ENCODE peak calls at places on chromosomes 6 and 20, in five cellular contexts. One of them, this sample, is unnamed.

GRCh38 chr6:74256387-74257180 is 560.6 kb downstream of the CD109 start:
- DNase-seq in AG09309: no peak
- DNase-seq in activated T-helper 1 cell treated with anti-CD3 and anti-CD28 coated beads, Interleukin-12 subunit alpha, Interleukin-12 subunit beta, Interleukin-2, Interleukin-4 antibody, amounts not matched to agents 30 ng/mL and 10 ng/mL and 1 ng/mL, durations not matched to agents 14 hours and 24 hours and 36 hours: no peak
- DNase-seq in non-pigmented ciliary epithelial cell: no peak
- DNase-seq in activated gamma-delta T cell treated with Interleukin-2 at 50 U/mL for 16 hours: no peak
- DNase-seq in this sample: no peak

GRCh38 chr20:35187584-35188190 is 15.8 kb downstream of the PROCR start:
- DNase-seq in AG09309: no peak
- DNase-seq in activated T-helper 1 cell treated with anti-CD3 and anti-CD28 coated beads, Interleukin-12 subunit alpha, Interleukin-12 subunit beta, Interleukin-2, Interleukin-4 antibody, amounts not matched to agents 30 ng/mL and 10 ng/mL and 1 ng/mL, durations not matched to agents 14 hours and 24 hours and 36 hours: no peak
- DNase-seq in non-pigmented ciliary epithelial cell: no peak
- DNase-seq in activated gamma-delta T cell treated with Interleukin-2 at 50 U/mL for 16 hours: no peak
- DNase-seq in this sample: no peak

GRCh38 chr20:38326309-38326708 is 20.0 kb upstream of the LBP start:
- DNase-seq in AG09309: no peak
- DNase-seq in activated T-helper 1 cell treated with anti-CD3 and anti-CD28 coated beads, Interleukin-12 subunit alpha, Interleukin-12 subunit beta, Interleukin-2, Interleukin-4 antibody, amounts not matched to agents 30 ng/mL and 10 ng/mL and 1 ng/mL, durations not matched to agents 14 hours and 24 hours and 36 hours: no peak
- DNase-seq in non-pigmented ciliary epithelial cell: no peak
- DNase-seq in activated gamma-delta T cell treated with Interleukin-2 at 50 U/mL for 16 hours: no peak
- DNase-seq in this sample: no peak

GRCh38 chr6:107607109-107607508 is 117.2 kb downstream of the SOBP start:
- DNase-seq in AG09309: no peak
- DNase-seq in activated T-helper 1 cell treated with anti-CD3 and anti-CD28 coated beads, Interleukin-12 subunit alpha, Interleukin-12 subunit beta, Interleukin-2, Interleukin-4 antibody, amounts not matched to agents 30 ng/mL and 10 ng/mL and 1 ng/mL, durations not matched to agents 14 hours and 24 hours and 36 hours: no peak
- DNase-seq in non-pigmented ciliary epithelial cell: no peak
- DNase-seq in activated gamma-delta T cell treated with Interleukin-2 at 50 U/mL for 16 hours: no peak
- DNase-seq in this sample: no peak

GRCh38 chr6:159992366-159992765 is 23.5 kb downstream of the IGF2R start:
- DNase-seq in AG09309: no peak
- DNase-seq in activated T-helper 1 cell treated with anti-CD3 and anti-CD28 coated beads, Interleukin-12 subunit alpha, Interleukin-12 subunit beta, Interleukin-2, Interleukin-4 antibody, amounts not matched to agents 30 ng/mL and 10 ng/mL and 1 ng/mL, durations not matched to agents 14 hours and 24 hours and 36 hours: no peak
- DNase-seq in non-pigmented ciliary epithelial cell: no peak
- DNase-seq in activated gamma-delta T cell treated with Interleukin-2 at 50 U/mL for 16 hours: no peak
- DNase-seq in this sample: no peak

GRCh38 chr6:122005661-122006060 is 393.8 kb upstream of the HSF2 start:
- DNase-seq in AG09309: no peak
- DNase-seq in activated T-helper 1 cell treated with anti-CD3 and anti-CD28 coated beads, Interleukin-12 subunit alpha, Interleukin-12 subunit beta, Interleukin-2, Interleukin-4 antibody, amounts not matched to agents 30 ng/mL and 10 ng/mL and 1 ng/mL, durations not matched to agents 14 hours and 24 hours and 36 hours: no peak
- DNase-seq in non-pigmented ciliary epithelial cell: no peak
- DNase-seq in activated gamma-delta T cell treated with Interleukin-2 at 50 U/mL for 16 hours: no peak
- DNase-seq in this sample: no peak

GRCh38 chr6:100427452-100427851 is 37.3 kb downstream of the SIM1 start:
- DNase-seq in AG09309: no peak
- DNase-seq in activated T-helper 1 cell treated with anti-CD3 and anti-CD28 coated beads, Interleukin-12 subunit alpha, Interleukin-12 subunit beta, Interleukin-2, Interleukin-4 antibody, amounts not matched to agents 30 ng/mL and 10 ng/mL and 1 ng/mL, durations not matched to agents 14 hours and 24 hours and 36 hours: no peak
- DNase-seq in non-pigmented ciliary epithelial cell: no peak
- DNase-seq in activated gamma-delta T cell treated with Interleukin-2 at 50 U/mL for 16 hours: no peak
- DNase-seq in this sample: no peak

GRCh38 chr6:82492134-82492533 is 128.5 kb downstream of the TPBG start:
- DNase-seq in AG09309: no peak
- DNase-seq in activated T-helper 1 cell treated with anti-CD3 and anti-CD28 coated beads, Interleukin-12 subunit alpha, Interleukin-12 subunit beta, Interleukin-2, Interleukin-4 antibody, amounts not matched to agents 30 ng/mL and 10 ng/mL and 1 ng/mL, durations not matched to agents 14 hours and 24 hours and 36 hours: no peak
- DNase-seq in non-pigmented ciliary epithelial cell: no peak
- DNase-seq in activated gamma-delta T cell treated with Interleukin-2 at 50 U/mL for 16 hours: no peak
- DNase-seq in this sample: no peak

GRCh38 chr6:11356404-11357155 is 124.1 kb upstream of the NEDD9 start:
- DNase-seq in AG09309: no peak
- DNase-seq in activated T-helper 1 cell treated with anti-CD3 and anti-CD28 coated beads, Interleukin-12 subunit alpha, Interleukin-12 subunit beta, Interleukin-2, Interleukin-4 antibody, amounts not matched to agents 30 ng/mL and 10 ng/mL and 1 ng/mL, durations not matched to agents 14 hours and 24 hours and 36 hours: no peak
- DNase-seq in non-pigmented ciliary epithelial cell: no peak
- DNase-seq in activated gamma-delta T cell treated with Interleukin-2 at 50 U/mL for 16 hours: no peak
- DNase-seq in this sample: no peak

GRCh38 chr6:167670938-167671338 is 155.8 kb upstream of the AFDN start:
- DNase-seq in AG09309: no peak
- DNase-seq in activated T-helper 1 cell treated with anti-CD3 and anti-CD28 coated beads, Interleukin-12 subunit alpha, Interleukin-12 subunit beta, Interleukin-2, Interleukin-4 antibody, amounts not matched to agents 30 ng/mL and 10 ng/mL and 1 ng/mL, durations not matched to agents 14 hours and 24 hours and 36 hours: no peak
- DNase-seq in non-pigmented ciliary epithelial cell: no peak
- DNase-seq in activated gamma-delta T cell treated with Interleukin-2 at 50 U/mL for 16 hours: no peak
- DNase-seq in this sample: no peak

GRCh38 chr6:97294451-97294850 is 11.4 kb upstream of the MMS22L start:
- DNase-seq in AG09309: peak
- DNase-seq in activated T-helper 1 cell treated with anti-CD3 and anti-CD28 coated beads, Interleukin-12 subunit alpha, Interleukin-12 subunit beta, Interleukin-2, Interleukin-4 antibody, amounts not matched to agents 30 ng/mL and 10 ng/mL and 1 ng/mL, durations not matched to agents 14 hours and 24 hours and 36 hours: no peak
- DNase-seq in non-pigmented ciliary epithelial cell: no peak
- DNase-seq in activated gamma-delta T cell treated with Interleukin-2 at 50 U/mL for 16 hours: no peak
- DNase-seq in this sample: no peak

GRCh38 chr6:96844530-96844929 is 7.3 kb upstream of the GPR63 start:
- DNase-seq in AG09309: no peak
- DNase-seq in activated T-helper 1 cell treated with anti-CD3 and anti-CD28 coated beads, Interleukin-12 subunit alpha, Interleukin-12 subunit beta, Interleukin-2, Interleukin-4 antibody, amounts not matched to agents 30 ng/mL and 10 ng/mL and 1 ng/mL, durations not matched to agents 14 hours and 24 hours and 36 hours: no peak
- DNase-seq in non-pigmented ciliary epithelial cell: no peak
- DNase-seq in activated gamma-delta T cell treated with Interleukin-2 at 50 U/mL for 16 hours: no peak
- DNase-seq in this sample: no peak

GRCh38 chr6:76026101-76026500 is 46.4 kb downstream of the IMPG1 start:
- DNase-seq in AG09309: no peak
- DNase-seq in activated T-helper 1 cell treated with anti-CD3 and anti-CD28 coated beads, Interleukin-12 subunit alpha, Interleukin-12 subunit beta, Interleukin-2, Interleukin-4 antibody, amounts not matched to agents 30 ng/mL and 10 ng/mL and 1 ng/mL, durations not matched to agents 14 hours and 24 hours and 36 hours: no peak
- DNase-seq in non-pigmented ciliary epithelial cell: no peak
- DNase-seq in activated gamma-delta T cell treated with Interleukin-2 at 50 U/mL for 16 hours: no peak
- DNase-seq in this sample: no peak

GRCh38 chr6:55822815-55823214 is 52.6 kb downstream of the BMP5 start:
- DNase-seq in AG09309: peak
- DNase-seq in activated T-helper 1 cell treated with anti-CD3 and anti-CD28 coated beads, Interleukin-12 subunit alpha, Interleukin-12 subunit beta, Interleukin-2, Interleukin-4 antibody, amounts not matched to agents 30 ng/mL and 10 ng/mL and 1 ng/mL, durations not matched to agents 14 hours and 24 hours and 36 hours: no peak
- DNase-seq in non-pigmented ciliary epithelial cell: peak
- DNase-seq in activated gamma-delta T cell treated with Interleukin-2 at 50 U/mL for 16 hours: no peak
- DNase-seq in this sample: no peak